ENCODE peak calls at places on chromosomes 6 and 20, in seven cellular contexts. One of them, this sample, is unnamed.

GRCh38 chr6:142285235-142286087 is 16.3 kb upstream of the ADGRG6 start:
- DNase-seq in heart right ventricle: no peak
- DNase-seq in right atrium auricular region: no peak
- DNase-seq in cardiac muscle cell: no peak
- DNase-seq in uterus: no peak
- DNase-seq in astrocyte of the cerebellum: no peak
- DNase-seq in IMR-90: no peak
- DNase-seq in this sample: no peak

GRCh38 chr20:3233991-3234498 is 4.9 kb downstream of the SLC4A11 start:
- DNase-seq in cardiac muscle cell: no peak
- DNase-seq in IMR-90: no peak
- DNase-seq in astrocyte of the cerebellum: no peak
- DNase-seq in right atrium auricular region: no peak
- DNase-seq in heart right ventricle: no peak
- DNase-seq in uterus: no peak
- DNase-seq in this sample: no peak

GRCh38 chr6:80789912-80790635 is 683.6 kb downstream of the BCKDHB start:
- DNase-seq in astrocyte of the cerebellum: peak; percentile 11
- DNase-seq in right atrium auricular region: no peak
- DNase-seq in IMR-90: peak; percentile 35
- DNase-seq in heart right ventricle: no peak
- DNase-seq in uterus: no peak
- DNase-seq in cardiac muscle cell: no peak
- DNase-seq in this sample: peak; percentile 21

GRCh38 chr20:11718474-11719094 is 199.1 kb upstream of the BTBD3 start:
- DNase-seq in right atrium auricular region: no peak
- DNase-seq in uterus: no peak
- DNase-seq in cardiac muscle cell: no peak
- DNase-seq in astrocyte of the cerebellum: no peak
- DNase-seq in heart right ventricle: no peak
- DNase-seq in IMR-90: no peak
- DNase-seq in this sample: no peak

GRCh38 chr6:5995705-5996686 is 10.7 kb downstream of the NRN1 start:
- DNase-seq in IMR-90: peak; percentile 19
- DNase-seq in right atrium auricular region: no peak
- DNase-seq in uterus: peak; percentile 65
- DNase-seq in cardiac muscle cell: peak; percentile 75
- DNase-seq in astrocyte of the cerebellum: no peak
- DNase-seq in heart right ventricle: peak; percentile 84
- DNase-seq in this sample: no peak

GRCh38 chr6:13762648-13763441 is 51.2 kb upstream of the RANBP9 start:
- DNase-seq in IMR-90: peak; percentile 90
- DNase-seq in astrocyte of the cerebellum: peak; percentile 97
- DNase-seq in cardiac muscle cell: no peak
- DNase-seq in uterus: no peak
- DNase-seq in right atrium auricular region: no peak
- DNase-seq in heart right ventricle: no peak
- DNase-seq in this sample: peak; percentile 90

GRCh38 chr6:152341596-152341995 is 295.6 kb downstream of the SYNE1 start:
- DNase-seq in right atrium auricular region: no peak
- DNase-seq in heart right ventricle: no peak
- DNase-seq in astrocyte of the cerebellum: no peak
- DNase-seq in IMR-90: no peak
- DNase-seq in uterus: no peak
- DNase-seq in cardiac muscle cell: no peak
- DNase-seq in this sample: no peak

GRCh38 chr6:111113731-111114438 is 26.6 kb downstream of the SLC16A10 start:
- DNase-seq in uterus: no peak
- DNase-seq in heart right ventricle: peak; percentile 48
- DNase-seq in IMR-90: peak; percentile 48
- DNase-seq in cardiac muscle cell: peak; percentile 39
- DNase-seq in right atrium auricular region: peak; percentile 65
- DNase-seq in astrocyte of the cerebellum: peak; percentile 33
- DNase-seq in this sample: peak; percentile 83

GRCh38 chr6:49898904-49899566 is 32.7 kb upstream of the CRISP1 start:
- DNase-seq in cardiac muscle cell: no peak
- DNase-seq in uterus: no peak
- DNase-seq in right atrium auricular region: no peak
- DNase-seq in astrocyte of the cerebellum: no peak
- DNase-seq in heart right ventricle: no peak
- DNase-seq in IMR-90: no peak
- DNase-seq in this sample: no peak

GRCh38 chr6:44298055-44298803 is 14.9 kb downstream of the AARS2 start:
- DNase-seq in cardiac muscle cell: no peak
- DNase-seq in IMR-90: no peak
- DNase-seq in right atrium auricular region: no peak
- DNase-seq in uterus: no peak
- DNase-seq in heart right ventricle: no peak
- DNase-seq in astrocyte of the cerebellum: no peak
- DNase-seq in this sample: peak; percentile 5

GRCh38 chr6:114084327-114084890 is 113.5 kb upstream of the HDAC2 start:
- DNase-seq in uterus: no peak
- DNase-seq in right atrium auricular region: no peak
- DNase-seq in astrocyte of the cerebellum: peak; percentile 89
- DNase-seq in IMR-90: no peak
- DNase-seq in cardiac muscle cell: no peak
- DNase-seq in heart right ventricle: no peak
- DNase-seq in this sample: no peak

GRCh38 chr6:158086706-158087518 is 81.2 kb downstream of the SERAC1 start:
- DNase-seq in cardiac muscle cell: no peak
- DNase-seq in right atrium auricular region: no peak
- DNase-seq in IMR-90: no peak
- DNase-seq in heart right ventricle: peak; percentile 39
- DNase-seq in uterus: no peak
- DNase-seq in astrocyte of the cerebellum: no peak
- DNase-seq in this sample: peak; percentile 84

GRCh38 chr6:42970859-42971612 is 7.9 kb downstream of the PEX6 start:
- DNase-seq in uterus: no peak
- DNase-seq in heart right ventricle: no peak
- DNase-seq in IMR-90: peak; percentile 34
- DNase-seq in astrocyte of the cerebellum: no peak
- DNase-seq in right atrium auricular region: no peak
- DNase-seq in cardiac muscle cell: no peak
- DNase-seq in this sample: peak; percentile 19

GRCh38 chr20:10781526-10781925 is 107.7 kb upstream of the JAG1 start:
- DNase-seq in right atrium auricular region: no peak
- DNase-seq in astrocyte of the cerebellum: no peak
- DNase-seq in uterus: no peak
- DNase-seq in cardiac muscle cell: no peak
- DNase-seq in IMR-90: no peak
- DNase-seq in heart right ventricle: no peak
- DNase-seq in this sample: no peak

GRCh38 chr20:8527998-8528397 is 395.9 kb downstream of the PLCB1 start:
- DNase-seq in cardiac muscle cell: no peak
- DNase-seq in heart right ventricle: no peak
- DNase-seq in uterus: no peak
- DNase-seq in IMR-90: peak; percentile 95
- DNase-seq in astrocyte of the cerebellum: peak; percentile 57
- DNase-seq in right atrium auricular region: no peak
- DNase-seq in this sample: peak; percentile 75

GRCh38 chr6:121756643-121757042 is 321.2 kb downstream of the GJA1 start:
- DNase-seq in cardiac muscle cell: no peak
- DNase-seq in uterus: no peak
- DNase-seq in IMR-90: no peak
- DNase-seq in right atrium auricular region: no peak
- DNase-seq in heart right ventricle: no peak
- DNase-seq in astrocyte of the cerebellum: no peak
- DNase-seq in this sample: no peak

GRCh38 chr6:380234-381218 is 11.0 kb upstream of the IRF4 start:
- DNase-seq in IMR-90: no peak
- DNase-seq in heart right ventricle: no peak
- DNase-seq in cardiac muscle cell: no peak
- DNase-seq in right atrium auricular region: no peak
- DNase-seq in astrocyte of the cerebellum: no peak
- DNase-seq in uterus: no peak
- DNase-seq in this sample: no peak

GRCh38 chr20:32316667-32317066 is 39.2 kb downstream of the KIF3B start:
- DNase-seq in uterus: no peak
- DNase-seq in astrocyte of the cerebellum: no peak
- DNase-seq in IMR-90: peak; percentile 44
- DNase-seq in cardiac muscle cell: no peak
- DNase-seq in heart right ventricle: no peak
- DNase-seq in right atrium auricular region: no peak
- DNase-seq in this sample: no peak

GRCh38 chr6:169975286-169975685 is 223.9 kb downstream of the ERMARD start:
- DNase-seq in astrocyte of the cerebellum: no peak
- DNase-seq in cardiac muscle cell: no peak
- DNase-seq in IMR-90: no peak
- DNase-seq in right atrium auricular region: no peak
- DNase-seq in heart right ventricle: no peak
- DNase-seq in uterus: no peak
- DNase-seq in this sample: no peak

GRCh38 chr6:156336096-156336495 is 441.1 kb upstream of the ARID1B start:
- DNase-seq in cardiac muscle cell: no peak
- DNase-seq in right atrium auricular region: no peak
- DNase-seq in IMR-90: no peak
- DNase-seq in uterus: no peak
- DNase-seq in astrocyte of the cerebellum: no peak
- DNase-seq in heart right ventricle: no peak
- DNase-seq in this sample: no peak

GRCh38 chr20:13683833-13684232 is 45.1 kb upstream of the TASP1 start:
- DNase-seq in right atrium auricular region: no peak
- DNase-seq in IMR-90: no peak
- DNase-seq in uterus: no peak
- DNase-seq in cardiac muscle cell: no peak
- DNase-seq in astrocyte of the cerebellum: no peak
- DNase-seq in heart right ventricle: no peak
- DNase-seq in this sample: no peak

GRCh38 chr6:31792741-31793140 is 2.8 kb downstream of the VARS1 start:
- DNase-seq in astrocyte of the cerebellum: no peak
- DNase-seq in right atrium auricular region: no peak
- DNase-seq in IMR-90: peak; percentile 43
- DNase-seq in cardiac muscle cell: no peak
- DNase-seq in uterus: no peak
- DNase-seq in heart right ventricle: no peak
- DNase-seq in this sample: peak; percentile 51

GRCh38 chr6:36769676-36770499 is 69.4 kb downstream of the CPNE5 start:
- DNase-seq in cardiac muscle cell: peak; percentile 32
- DNase-seq in IMR-90: peak; percentile 51
- DNase-seq in right atrium auricular region: no peak
- DNase-seq in heart right ventricle: no peak
- DNase-seq in astrocyte of the cerebellum: no peak
- DNase-seq in uterus: no peak
- DNase-seq in this sample: peak; percentile 24

GRCh38 chr6:127818149-127818548 is 82.7 kb downstream of the THEMIS start:
- DNase-seq in IMR-90: no peak
- DNase-seq in right atrium auricular region: no peak
- DNase-seq in astrocyte of the cerebellum: no peak
- DNase-seq in uterus: no peak
- DNase-seq in cardiac muscle cell: no peak
- DNase-seq in heart right ventricle: no peak
- DNase-seq in this sample: no peak
- H3K4me3 ChIP-seq in IMR-90: no peak overlapping the region
- H3K4me3 ChIP-seq in right atrium auricular region: no peak overlapping the region
- H3K4me3 ChIP-seq in astrocyte of the cerebellum: no peak overlapping the region
- H3K4me3 ChIP-seq in uterus: no peak overlapping the region
- H3K4me3 ChIP-seq in cardiac muscle cell: no peak overlapping the region
- H3K4me3 ChIP-seq in heart right ventricle: no peak overlapping the region
- H3K4me3 ChIP-seq in this sample: no peak overlapping the region

DNA sequence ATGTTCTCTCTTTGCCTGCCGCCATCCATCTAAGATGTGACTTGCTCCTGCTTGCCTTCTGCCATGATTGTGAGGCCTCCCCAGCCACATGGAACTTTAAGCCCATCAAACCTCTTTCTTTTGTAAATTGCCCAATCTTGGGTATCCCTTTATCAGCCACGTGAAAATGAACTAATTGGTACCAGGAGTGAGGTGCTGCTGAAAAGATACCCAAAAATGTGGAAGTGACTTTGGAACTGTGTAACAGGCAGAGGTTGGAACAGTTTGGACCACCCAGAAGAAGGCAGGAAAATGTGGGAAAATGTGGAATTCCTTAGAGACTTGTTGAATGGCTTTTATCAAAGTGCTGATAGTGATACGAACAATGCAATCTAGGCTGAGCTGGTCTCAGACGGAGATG is 694.9 kb downstream of the FRK start:
- DNase-seq in heart right ventricle: no peak
- DNase-seq in right atrium auricular region: no peak
- DNase-seq in uterus: no peak
- DNase-seq in cardiac muscle cell: no peak
- DNase-seq in astrocyte of the cerebellum: no peak
- DNase-seq in IMR-90: no peak
- DNase-seq in this sample: no peak
- H3K4me3 ChIP-seq in heart right ventricle: no peak overlapping the region
- H3K4me3 ChIP-seq in right atrium auricular region: no peak overlapping the region
- H3K4me3 ChIP-seq in uterus: no peak overlapping the region
- H3K4me3 ChIP-seq in cardiac muscle cell: no peak overlapping the region
- H3K4me3 ChIP-seq in astrocyte of the cerebellum: no peak overlapping the region
- H3K4me3 ChIP-seq in IMR-90: no peak overlapping the region
- H3K4me3 ChIP-seq in this sample: no peak overlapping the region

GRCh38 chr6:57174511-57174907 is 2.4 kb downstream of the BAG2 start:
- DNase-seq in cardiac muscle cell: no peak
- DNase-seq in heart right ventricle: no peak
- DNase-seq in astrocyte of the cerebellum: no peak
- DNase-seq in IMR-90: no peak
- DNase-seq in uterus: no peak
- DNase-seq in right atrium auricular region: no peak
- DNase-seq in this sample: no peak
- H3K4me3 ChIP-seq in cardiac muscle cell: peak overlapping the region; percentile 50
- H3K4me3 ChIP-seq in heart right ventricle: no peak overlapping the region
- H3K4me3 ChIP-seq in astrocyte of the cerebellum: peak overlapping the region; percentile 61
- H3K4me3 ChIP-seq in IMR-90: peak overlapping the region; percentile 97
- H3K4me3 ChIP-seq in uterus: peak overlapping the region; percentile 83
- H3K4me3 ChIP-seq in right atrium auricular region: no peak overlapping the region
- H3K4me3 ChIP-seq in this sample: no peak overlapping the region

GRCh38 chr6:140032177-140032576 is 657.7 kb upstream of the CITED2 start:
- DNase-seq in IMR-90: no peak
- DNase-seq in heart right ventricle: no peak
- DNase-seq in astrocyte of the cerebellum: no peak
- DNase-seq in right atrium auricular region: no peak
- DNase-seq in uterus: no peak
- DNase-seq in cardiac muscle cell: no peak
- DNase-seq in this sample: no peak
- H3K4me3 ChIP-seq in IMR-90: no peak overlapping the region
- H3K4me3 ChIP-seq in heart right ventricle: no peak overlapping the region
- H3K4me3 ChIP-seq in astrocyte of the cerebellum: no peak overlapping the region
- H3K4me3 ChIP-seq in right atrium auricular region: no peak overlapping the region
- H3K4me3 ChIP-seq in uterus: no peak overlapping the region
- H3K4me3 ChIP-seq in cardiac muscle cell: no peak overlapping the region
- H3K4me3 ChIP-seq in this sample: no peak overlapping the region

GRCh38 chr6:30614843-30615218 is 2.2 kb downstream of the PPP1R10 start:
- DNase-seq in IMR-90: peak; percentile 98
- DNase-seq in heart right ventricle: peak; percentile 95
- DNase-seq in astrocyte of the cerebellum: peak; percentile 98
- DNase-seq in right atrium auricular region: peak; percentile 91
- DNase-seq in cardiac muscle cell: peak; percentile 93
- DNase-seq in uterus: peak; percentile 95
- DNase-seq in this sample: peak; percentile 99
- H3K4me3 ChIP-seq in IMR-90: peak overlapping the region; percentile 26
- H3K4me3 ChIP-seq in heart right ventricle: peak overlapping the region; percentile 69
- H3K4me3 ChIP-seq in astrocyte of the cerebellum: peak overlapping the region; percentile 54
- H3K4me3 ChIP-seq in right atrium auricular region: peak overlapping the region; percentile 78
- H3K4me3 ChIP-seq in cardiac muscle cell: peak overlapping the region; percentile 83
- H3K4me3 ChIP-seq in uterus: peak overlapping the region; percentile 78
- H3K4me3 ChIP-seq in this sample: peak overlapping the region; percentile 24

DNA sequence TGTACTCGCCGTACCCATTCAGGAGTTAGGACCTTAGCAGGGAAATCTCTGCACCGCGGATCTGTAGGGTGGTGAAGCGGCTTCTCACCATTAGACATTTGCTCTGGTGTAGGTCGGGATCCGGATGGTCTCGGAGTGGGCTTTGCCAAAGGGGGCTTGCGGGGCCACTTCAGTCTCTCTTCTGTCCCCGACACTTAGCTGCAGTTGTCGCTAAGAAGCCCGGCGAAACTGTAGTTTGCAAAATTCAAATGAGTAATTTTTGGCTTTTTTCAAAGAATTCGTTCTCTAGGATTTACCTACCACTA is 433 bp downstream of the QRSL1 start:
- DNase-seq in IMR-90: no peak
- DNase-seq in uterus: no peak
- DNase-seq in cardiac muscle cell: no peak
- DNase-seq in astrocyte of the cerebellum: no peak
- DNase-seq in heart right ventricle: no peak
- DNase-seq in right atrium auricular region: no peak
- DNase-seq in this sample: no peak
- H3K4me3 ChIP-seq in IMR-90: peak overlapping the region; percentile 85
- H3K4me3 ChIP-seq in uterus: peak overlapping the region; percentile 82
- H3K4me3 ChIP-seq in cardiac muscle cell: peak overlapping the region; percentile 59
- H3K4me3 ChIP-seq in astrocyte of the cerebellum: peak overlapping the region; percentile 89
- H3K4me3 ChIP-seq in heart right ventricle: peak overlapping the region; percentile 82
- H3K4me3 ChIP-seq in right atrium auricular region: peak overlapping the region; percentile 75
- H3K4me3 ChIP-seq in this sample: peak overlapping the region; percentile 97